ENCODE peak calls at places on chromosomes 13 and 19, in ten cellular contexts. K, W, R, S, E, T, Z, X, M and A are unnamed samples.

GRCh38 chr19:48630289-48631036 is 6.7 kb downstream of the DBP start:
- DNase-seq in K (no peak), W (no peak), R (no peak), S (no peak), E (peak), T (no peak), Z (peak), X (no peak), M (no peak), A (no peak)

GRCh38 chr19:48878219-48879024 is 6.2 kb downstream of the PPP1R15A start:
- DNase-seq in K (no peak), W (peak), R (no peak), S (no peak), E (peak), T (no peak), Z (no peak), X (no peak), M (no peak), A (no peak)

GRCh38 chr19:51224163-51224641 is 678 bp upstream of the CD33 start:
- DNase-seq in K (no peak), W (no peak), R (no peak), S (no peak), E (no peak), T (no peak), Z (no peak), X (no peak), M (no peak), A (no peak)

GRCh38 chr19:3573162-3573857 is 566 bp downstream of the HMG20B start:
- DNase-seq in K (no peak), W (no peak), R (no peak), S (no peak), E (peak), T (no peak), Z (no peak), X (no peak), M (no peak), A (no peak)

GRCh38 chr13:94713556-94714182 is 1.3 kb upstream of the SOX21 start:
- DNase-seq in K (no peak), W (no peak), R (no peak), S (no peak), E (no peak), T (no peak), Z (no peak), X (no peak), M (no peak), A (no peak)

GRCh38 chr13:28729541-28729940 is 10.8 kb upstream of the SLC46A3 start:
- DNase-seq in K (no peak), W (no peak), R (no peak), S (no peak), E (no peak), T (no peak), Z (no peak), X (no peak), M (no peak), A (no peak)

GRCh38 chr19:46722004-46722380 is 5.1 kb upstream of the PRKD2 start:
- DNase-seq in K (no peak), W (peak), R (no peak), S (no peak), E (no peak), T (no peak), Z (no peak), X (no peak), M (no peak), A (no peak)

GRCh38 chr13:52785721-52786120 is 46.1 kb upstream of the CNMD start:
- DNase-seq in K (no peak), W (peak), R (no peak), S (no peak), E (no peak), T (no peak), Z (no peak), X (no peak), M (no peak), A (no peak)

GRCh38 chr19:47284324-47284899 is 9.7 kb downstream of the INAFM1 start:
- DNase-seq in K (no peak), W (peak), R (peak), S (no peak), E (no peak), T (no peak), Z (peak), X (peak), M (no peak), A (no peak)

GRCh38 chr19:55635856-55636440 is 4.9 kb upstream of the ZNF580 start:
- DNase-seq in K (no peak), W (no peak), R (no peak), S (no peak), E (no peak), T (no peak), Z (no peak), X (no peak), M (no peak), A (no peak)

GRCh38 chr19:13277104-13277809 is 127.0 kb downstream of the IER2 start:
- DNase-seq in K (no peak), W (peak), R (peak), S (peak), E (peak), T (peak), Z (peak), X (peak), M (no peak), A (peak)

GRCh38 chr19:30091856-30092255 is 149.8 kb downstream of the URI1 start:
- DNase-seq in K (no peak), W (no peak), R (no peak), S (no peak), E (no peak), T (no peak), Z (no peak), X (no peak), M (no peak), A (no peak)

GRCh38 chr19:42452590-42452989 is 9.8 kb upstream of the CXCL17 start:
- DNase-seq in K (no peak), W (no peak), R (no peak), S (no peak), E (no peak), T (no peak), Z (no peak), X (no peak), M (no peak), A (no peak)

GRCh38 chr19:4909172-4909896 is at the start of gene UHRF1:
- DNase-seq in K (no peak), W (no peak), R (peak), S (peak), E (no peak), T (no peak), Z (no peak), X (peak), M (no peak), A (peak)

GRCh38 chr13:78608705-78609463 is 5.5 kb upstream of the POU4F1 start:
- DNase-seq in K (no peak), W (no peak), R (no peak), S (no peak), E (no peak), T (no peak), Z (no peak), X (no peak), M (no peak), A (no peak)

GRCh38 chr19:57850553-57851017 is 926 bp downstream of the ZNF587 start:
- DNase-seq in K (no peak), W (peak), R (no peak), S (peak), E (no peak), T (no peak), Z (no peak), X (no peak), M (no peak), A (peak)

GRCh38 chr19:13902993-13903555 is 2.8 kb downstream of the BRME1 start:
- DNase-seq in K (no peak), W (no peak), R (peak), S (peak), E (no peak), T (no peak), Z (no peak), X (peak), M (no peak), A (no peak)

GRCh38 chr13:39675904-39676303 is 20.4 kb downstream of the COG6 start:
- DNase-seq in K (no peak), W (no peak), R (no peak), S (no peak), E (no peak), T (no peak), Z (no peak), X (no peak), M (no peak), A (no peak)

GRCh38 chr13:110001622-110002275 is 215.4 kb upstream of the IRS2 start:
- DNase-seq in K (no peak), W (peak), R (no peak), S (no peak), E (no peak), T (no peak), Z (no peak), X (no peak), M (no peak), A (no peak)

GRCh38 chr13:109010912-109011311 is 381.5 kb downstream of the MYO16 start:
- DNase-seq in K (no peak), W (no peak), R (no peak), S (no peak), E (no peak), T (no peak), Z (peak), X (no peak), M (no peak), A (no peak)

GRCh38 chr19:47142779-47143178 is 12.1 kb downstream of the SAE1 start:
- DNase-seq in K (no peak), W (peak), R (no peak), S (no peak), E (no peak), T (no peak), Z (no peak), X (no peak), M (no peak), A (no peak)

GRCh38 chr13:34419025-34419424 is 523.0 kb upstream of the NBEA start:
- DNase-seq in K (no peak), W (no peak), R (no peak), S (no peak), E (no peak), T (no peak), Z (no peak), X (no peak), M (no peak), A (no peak)

GRCh38 chr13:25372275-25373081 is 704 bp downstream of the ATP8A2 start:
- DNase-seq in K (no peak), W (no peak), R (no peak), S (no peak), E (no peak), T (no peak), Z (no peak), X (no peak), M (no peak), A (no peak)

GRCh38 chr13:84446972-84447700 is 564.9 kb upstream of the SLITRK1 start:
- DNase-seq in K (no peak), W (peak), R (no peak), S (no peak), E (no peak), T (no peak), Z (no peak), X (no peak), M (no peak), A (no peak)

GRCh38 chr19:35008891-35009341 is 8.8 kb downstream of the GRAMD1A start:
- DNase-seq in K (no peak), W (no peak), R (no peak), S (no peak), E (peak), T (no peak), Z (no peak), X (no peak), M (no peak), A (no peak)